ENCODE peak calls at places on chromosomes 11 and 22, in six cellular contexts. X is naive thymus-derived CD4-positive, alpha-beta T cell; C is kidney tubule cell; T is EL; G is C1 segment of cervical spinal cord; B is heart left ventricle. V is an unnamed sample.

GRCh38 chr11:32325725-32326124 is 109.6 kb downstream of the WT1 start:
- DNase-seq in X (no peak), B (no peak), T (no peak), G (no peak), C (no peak), V (no peak)

GRCh38 chr22:46609175-46609690 is 11.0 kb upstream of the GRAMD4 start:
- DNase-seq in C (no peak), T (no peak), X (no peak), B (no peak), G (no peak), V (no peak)

GRCh38 chr11:2940166-2940929 is 11.1 kb upstream of the PHLDA2 start:
- DNase-seq in B (peak; percentile 71), C (peak; percentile 89), T (peak; percentile 52), X (no peak), G (no peak), V (no peak)

GRCh38 chr11:2086239-2087040 is 52.7 kb downstream of the IGF2 start:
- DNase-seq in T (no peak), X (no peak), C (no peak), B (no peak), G (no peak), V (no peak)

GRCh38 chr22:49812838-49813237 is 14.8 kb downstream of the BRD1 start:
- DNase-seq in T (peak; percentile 56), G (no peak), B (no peak), C (peak; percentile 54), X (no peak), V (no peak)

GRCh38 chr11:117175104-117175503 is 3.4 kb upstream of the SIDT2 start:
- DNase-seq in T (no peak), B (no peak), X (no peak), C (no peak), G (no peak), V (no peak)

GRCh38 chr11:76935030-76935429 is 74.3 kb downstream of the ACER3 start:
- DNase-seq in G (no peak), B (no peak), C (no peak), X (no peak), T (no peak), V (no peak)

GRCh38 chr11:69698362-69698761 is 5.5 kb downstream of the FGF19 start:
- DNase-seq in X (no peak), G (no peak), T (no peak), B (no peak), C (no peak), V (no peak)

GRCh38 chr11:116698080-116698479 is 74.7 kb downstream of the BUD13 start:
- DNase-seq in B (no peak), G (no peak), C (no peak), T (no peak), X (no peak), V (no peak)

GRCh38 chr11:62132188-62132587 is 8.4 kb downstream of the INCENP start:
- DNase-seq in T (peak; percentile 11), X (no peak), C (no peak), G (no peak), B (no peak), V (no peak)

GRCh38 chr22:41908409-41909289 is 6.2 kb downstream of the SHISA8 start:
- DNase-seq in T (no peak), C (no peak), X (no peak), G (no peak), B (no peak), V (no peak)

GRCh38 chr11:35173011-35173511 is 34.1 kb downstream of the CD44 start:
- DNase-seq in B (no peak), X (no peak), C (no peak), G (no peak), T (no peak), V (peak; percentile 23)

GRCh38 chr11:119106564-119107537 is at the start of gene C2CD2L:
- DNase-seq in T (peak; percentile 94), B (peak; percentile 94), G (peak; percentile 84), C (peak; percentile 92), X (peak; percentile 89), V (peak; percentile 97)

GRCh38 chr22:35352214-35353111 is 28.4 kb upstream of the HMOX1 start:
- DNase-seq in G (peak; percentile 49), X (no peak), C (peak; percentile 75), B (peak; percentile 87), T (no peak), V (peak; percentile 59)

GRCh38 chr11:77299528-77299993 is 1.9 kb downstream of the GDPD4 start:
- DNase-seq in T (peak; percentile 32), C (peak; percentile 86), X (no peak), G (no peak), B (no peak), V (no peak)

GRCh38 chr11:126716456-126717083 is 284.0 kb downstream of the KIRREL3 start:
- DNase-seq in B (no peak), T (peak; percentile 54), X (no peak), G (peak; percentile 62), C (peak; percentile 58), V (peak; percentile 57)

GRCh38 chr11:67468509-67468834 is 579 bp downstream of the TMEM134 start:
- DNase-seq in X (peak; percentile 17), T (no peak), G (no peak), B (no peak), C (no peak), V (no peak)

GRCh38 chr11:65538232-65538914 is 13.5 kb downstream of the SCYL1 start:
- DNase-seq in C (no peak), X (no peak), B (no peak), T (no peak), G (no peak), V (no peak)

GRCh38 chr11:69888671-69889076 is 69.5 kb upstream of the FGF3 start:
- DNase-seq in B (no peak), T (peak; percentile 49), C (peak; percentile 68), G (peak; percentile 13), X (peak; percentile 41), V (peak; percentile 84)

GRCh38 chr22:19823638-19824196 is 31.0 kb downstream of the GNB1L start:
- DNase-seq in B (no peak), X (no peak), G (no peak), T (no peak), C (no peak), V (no peak)

GRCh38 chr11:6757373-6757967 is 14.3 kb downstream of the OR2AG2 start:
- DNase-seq in G (peak; percentile 21), B (no peak), X (peak; percentile 60), C (peak; percentile 57), T (peak; percentile 53), V (peak; percentile 34)

GRCh38 chr11:43467958-43468357 is 109.2 kb downstream of the TTC17 start:
- DNase-seq in C (no peak), B (no peak), T (no peak), X (no peak), G (no peak), V (no peak)

GRCh38 chr11:10295056-10295901 is 1.3 kb upstream of the SBF2 start:
- DNase-seq in T (no peak), G (no peak), C (peak; percentile 50), B (no peak), X (no peak), V (no peak)

GRCh38 chr22:19843107-19843856 is 11.4 kb downstream of the GNB1L start:
- DNase-seq in G (no peak), C (no peak), X (no peak), T (no peak), B (no peak), V (no peak)

GRCh38 chr22:29315286-29316195 is at the start of gene RASL10A:
- DNase-seq in G (no peak), X (no peak), C (no peak), B (peak; percentile 62), T (no peak), V (no peak)

GRCh38 chr22:42171946-42172345 is 41.3 kb upstream of the CYP2D6 start:
- DNase-seq in T (no peak), X (no peak), C (no peak), G (peak; percentile 27), B (no peak), V (no peak)

GRCh38 chr11:57277845-57278720 is 41.0 kb upstream of the APLNR start:
- DNase-seq in B (peak; percentile 74), X (no peak), T (peak; percentile 85), G (peak; percentile 38), C (peak; percentile 79), V (peak; percentile 56)

GRCh38 chr11:47326198-47326597 is 26.3 kb downstream of the MYBPC3 start:
- DNase-seq in T (no peak), G (no peak), C (no peak), B (no peak), X (no peak), V (no peak)

GRCh38 chr11:33721291-33721840 is 14.9 kb downstream of the CD59 start:
- DNase-seq in X (no peak), C (peak; percentile 50), B (no peak), G (no peak), T (peak; percentile 78), V (no peak)

GRCh38 chr11:69874984-69875673 is 55.9 kb upstream of the FGF3 start:
- DNase-seq in X (no peak), B (no peak), C (no peak), T (no peak), G (no peak), V (no peak)